ENCODE peak calls at places on chromosomes 7 and 10, in nine cellular contexts. S is iris pigment epithelial cell; Q is D341Med; F is NCI-H1092 treated with DMSO at 0.1 percent for 48 hours; J is HFF-Myc; X is T follicular helper cell; V is activated effector memory CD4-positive, alpha-beta T cell treated with Interleukin-2 at 50 U/mL for 16 hours; C is Calu3; T is esophagus squamous epithelium. K is an unnamed sample.

GRCh38 chr10:61835069-61835908 is 66.2 kb upstream of the ARID5B start:
- DNase-seq in T (no peak), V (no peak), J (peak), C (peak), X (no peak), Q (peak), S (peak), F (peak), K (peak)

GRCh38 chr10:12902135-12902572 is 99.4 kb downstream of the CCDC3 start:
- DNase-seq in T (no peak), Q (peak), V (no peak), X (peak), C (peak), J (peak), F (peak), S (peak), K (peak)

GRCh38 chr7:2807846-2808772 is 36.0 kb downstream of the GNA12 start:
- DNase-seq in T (no peak), Q (no peak), J (no peak), F (no peak), X (no peak), V (no peak), C (no peak), S (no peak), K (no peak)

GRCh38 chr7:5661941-5662340 is 119.5 kb downstream of the RNF216 start:
- DNase-seq in T (no peak), J (no peak), X (no peak), F (no peak), S (no peak), Q (no peak), C (no peak), V (no peak), K (no peak)

GRCh38 chr7:131105803-131106680 is 221.6 kb upstream of the MKLN1 start:
- DNase-seq in J (no peak), C (peak), T (peak), F (peak), V (peak), S (peak), X (peak), Q (peak), K (peak)

GRCh38 chr7:100398239-100398638 is 25.0 kb downstream of the PILRA start:
- DNase-seq in V (no peak), Q (no peak), T (no peak), J (no peak), F (no peak), C (no peak), X (no peak), S (no peak), K (no peak)

GRCh38 chr10:95694665-95695064 is 938 bp upstream of the TCTN3 start:
- DNase-seq in X (no peak), C (no peak), F (no peak), Q (no peak), J (no peak), T (no peak), S (no peak), V (no peak), K (no peak)

GRCh38 chr10:44293842-44294241 is 91.1 kb downstream of the CXCL12 start:
- DNase-seq in S (peak), T (no peak), Q (no peak), J (no peak), X (no peak), V (no peak), C (no peak), F (no peak), K (no peak)

GRCh38 chr7:54664235-54665228 is 94.5 kb downstream of the SEC61G start:
- DNase-seq in Q (peak), C (peak), T (no peak), F (peak), X (no peak), V (no peak), S (peak), J (no peak), K (peak)

GRCh38 chr10:75818552-75818951 is 387.1 kb downstream of the LRMDA start:
- DNase-seq in S (no peak), J (no peak), X (no peak), Q (no peak), V (no peak), C (no peak), T (no peak), F (no peak), K (no peak)